ENCODE peak calls at places on chromosomes 7 and 10, in ten cellular contexts. Y, Z, N, U, T, Q, J, P, W and B are unnamed samples.

GRCh38 chr7:43560742-43561330 is 22.1 kb upstream of the STK17A start:
- DNase-seq in Y (no peak), Z (no peak), N (no peak), U (no peak), T (no peak), Q (no peak), J (no peak), P (no peak), W (no peak), B (no peak)

GRCh38 chr7:18165176-18165575 is 137.5 kb upstream of the PRPS1L1 start:
- DNase-seq in Y (no peak), Z (no peak), N (no peak), U (no peak), T (no peak), Q (no peak), J (no peak), P (no peak), W (no peak), B (no peak)

GRCh38 chr7:45479781-45480180 is 94.4 kb upstream of the ADCY1 start:
- DNase-seq in Y (no peak), Z (no peak), N (no peak), U (no peak), T (no peak), Q (no peak), J (no peak), P (no peak), W (no peak), B (no peak)

GRCh38 chr7:101542527-101543241 is 86.4 kb downstream of the MYL10 start:
- DNase-seq in Y (peak), Z (peak), N (peak), U (peak), T (peak), Q (peak), J (no peak), P (no peak), W (peak), B (peak)

GRCh38 chr10:79487296-79488194 is 24.8 kb upstream of the EIF5AL1 start:
- DNase-seq in Y (peak), Z (peak), N (peak), U (no peak), T (peak), Q (peak), J (peak), P (no peak), W (peak), B (no peak)

GRCh38 chr7:57646901-57647246 is 196.9 kb downstream of the ZNF716 start:
- DNase-seq in Y (no peak), Z (no peak), N (no peak), U (no peak), T (no peak), Q (no peak), J (no peak), P (peak), W (no peak), B (no peak)

GRCh38 chr7:140521426-140521825 is 42.1 kb upstream of the MKRN1 start:
- DNase-seq in Y (no peak), Z (no peak), N (no peak), U (no peak), T (no peak), Q (no peak), J (no peak), P (no peak), W (no peak), B (no peak)

GRCh38 chr7:155998328-155998691 is 186.0 kb upstream of the SHH start:
- DNase-seq in Y (no peak), Z (no peak), N (no peak), U (no peak), T (no peak), Q (no peak), J (no peak), P (peak), W (no peak), B (no peak)

GRCh38 chr10:70770001-70770400 is 15.2 kb downstream of the TBATA start:
- DNase-seq in Y (no peak), Z (no peak), N (no peak), U (no peak), T (no peak), Q (no peak), J (no peak), P (no peak), W (no peak), B (no peak)

GRCh38 chr7:36119005-36119711 is 33.9 kb upstream of the EEPD1 start:
- DNase-seq in Y (no peak), Z (no peak), N (no peak), U (no peak), T (peak), Q (no peak), J (peak), P (no peak), W (peak), B (no peak)

GRCh38 chr7:157828881-157829280 is 492.1 kb downstream of the DNAJB6 start:
- DNase-seq in Y (no peak), Z (no peak), N (no peak), U (no peak), T (no peak), Q (no peak), J (no peak), P (peak), W (no peak), B (no peak)